ENCODE peak calls at places on chromosome 7, in six cellular contexts. U, N, Z, Y, K and H are unnamed samples.

GRCh38 chr7:33393770-33394169 is 264.4 kb downstream of the BBS9 start:
- DNase-seq in U (no peak), N (no peak), Z (no peak), Y (no peak), K (no peak), H (no peak)

GRCh38 chr7:117548035-117548434 is 68.2 kb downstream of the CFTR start:
- DNase-seq in U (no peak), N (no peak), Z (no peak), Y (no peak), K (no peak), H (no peak)

GRCh38 chr7:154794147-154794780 is 208.7 kb downstream of the PAXIP1 start:
- DNase-seq in U (peak; percentile 48), N (no peak), Z (peak; percentile 36), Y (no peak), K (peak; percentile 90), H (peak; percentile 87)

GRCh38 chr7:143172354-143172753 is 10.9 kb upstream of the TAS2R39 start:
- DNase-seq in U (no peak), N (no peak), Z (no peak), Y (no peak), K (no peak), H (no peak)

GRCh38 chr7:141097430-141097829 is 23.6 kb downstream of the TMEM178B start:
- DNase-seq in U (peak; percentile 53), N (peak; percentile 5), Z (peak; percentile 56), Y (no peak), K (no peak), H (no peak)

GRCh38 chr7:124992881-124993562 is 63.4 kb upstream of the POT1 start:
- DNase-seq in U (peak; percentile 93), N (peak; percentile 92), Z (no peak), Y (peak; percentile 90), K (no peak), H (no peak)

GRCh38 chr7:144668503-144668902 is 167.3 kb downstream of the TPK1 start:
- DNase-seq in U (no peak), N (no peak), Z (no peak), Y (no peak), K (no peak), H (no peak)

GRCh38 chr7:102004229-102004628 is 186.8 kb downstream of the CUX1 start:
- DNase-seq in U (no peak), N (peak; percentile 19), Z (no peak), Y (no peak), K (no peak), H (no peak)

GRCh38 chr7:25976630-25977029 is 175.4 kb upstream of the NFE2L3 start:
- DNase-seq in U (no peak), N (no peak), Z (no peak), Y (no peak), K (no peak), H (no peak)

GRCh38 chr7:386385-386784 is 96.4 kb downstream of the FOXL3 start:
- DNase-seq in U (no peak), N (no peak), Z (no peak), Y (no peak), K (no peak), H (no peak)

GRCh38 chr7:25858562-25859411 is 293.2 kb upstream of the NFE2L3 start:
- DNase-seq in U (no peak), N (no peak), Z (no peak), Y (peak; percentile 86), K (peak; percentile 72), H (peak; percentile 52)

GRCh38 chr7:1368682-1369571 is 90.3 kb downstream of the MICALL2 start:
- DNase-seq in U (peak; percentile 20), N (no peak), Z (peak; percentile 80), Y (no peak), K (peak; percentile 99), H (peak; percentile 95)

GRCh38 chr7:130965515-130965914 is 231.5 kb upstream of the KLF14 start:
- DNase-seq in U (no peak), N (no peak), Z (no peak), Y (no peak), K (no peak), H (no peak)

GRCh38 chr7:44156453-44157010 is 15.4 kb upstream of the MYL7 start:
- DNase-seq in U (no peak), N (no peak), Z (no peak), Y (no peak), K (no peak), H (no peak)

GRCh38 chr7:113561446-113561845 is 357.4 kb downstream of the PPP1R3A start:
- DNase-seq in U (peak; percentile 59), N (peak; percentile 21), Z (no peak), Y (no peak), K (no peak), H (no peak)

GRCh38 chr7:16298221-16298620 is 123.1 kb downstream of the CRPPA start:
- DNase-seq in U (no peak), N (no peak), Z (no peak), Y (no peak), K (no peak), H (no peak)

GRCh38 chr7:1930381-1931065 is 260.4 kb downstream of the ELFN1 start:
- DNase-seq in U (no peak), N (no peak), Z (no peak), Y (no peak), K (no peak), H (no peak)

GRCh38 chr7:142542938-142543337 is 206.3 kb upstream of the PRSS1 start:
- DNase-seq in U (no peak), N (peak; percentile 81), Z (no peak), Y (peak; percentile 57), K (no peak), H (no peak)

GRCh38 chr7:4699897-4700296 is 17.8 kb downstream of the FOXK1 start:
- DNase-seq in U (no peak), N (no peak), Z (no peak), Y (no peak), K (no peak), H (no peak)

GRCh38 chr7:69412331-69413146 is 185.7 kb upstream of the AUTS2 start:
- DNase-seq in U (peak; percentile 94), N (no peak), Z (no peak), Y (peak; percentile 73), K (no peak), H (no peak)

GRCh38 chr7:33423646-33424020 is 294.3 kb downstream of the BBS9 start:
- DNase-seq in U (peak; percentile 51), N (no peak), Z (no peak), Y (no peak), K (peak; percentile 67), H (no peak)

GRCh38 chr7:43072530-43072929 is 39.9 kb upstream of the HECW1 start:
- DNase-seq in U (peak; percentile 13), N (no peak), Z (no peak), Y (peak; percentile 28), K (no peak), H (no peak)
- H4K91ac ChIP-seq in U (no peak overlapping the region), N (no peak overlapping the region), Z (no peak overlapping the region), Y (no peak overlapping the region), K (no peak overlapping the region), H (no peak overlapping the region)

DNA sequence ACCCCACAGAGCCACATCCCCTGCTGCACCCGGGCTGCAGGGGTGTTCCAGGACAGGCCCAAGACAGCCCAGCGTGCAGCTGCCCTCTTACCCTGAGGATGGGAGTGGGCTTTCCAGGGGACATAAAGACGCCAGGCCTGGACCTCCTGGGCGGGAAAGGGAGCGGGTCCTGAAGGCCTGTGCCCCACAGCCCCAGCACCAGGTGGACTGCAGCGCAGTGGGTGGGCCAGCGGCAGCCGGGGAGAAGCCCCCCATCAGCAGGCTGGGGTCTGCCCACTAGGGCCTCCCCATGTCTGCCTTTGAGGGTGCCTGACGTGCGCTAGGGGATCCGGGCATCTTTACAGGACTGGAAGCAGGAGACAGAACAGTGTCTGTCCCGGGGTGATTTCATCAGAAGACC is 22.6 kb upstream of the ZNF735 start:
- DNase-seq in U (no peak), N (no peak), Z (no peak), Y (no peak), K (no peak), H (no peak)
- H4K91ac ChIP-seq in U (no peak overlapping the region), N (no peak overlapping the region), Z (no peak overlapping the region), Y (no peak overlapping the region), K (no peak overlapping the region), H (no peak overlapping the region)

DNA sequence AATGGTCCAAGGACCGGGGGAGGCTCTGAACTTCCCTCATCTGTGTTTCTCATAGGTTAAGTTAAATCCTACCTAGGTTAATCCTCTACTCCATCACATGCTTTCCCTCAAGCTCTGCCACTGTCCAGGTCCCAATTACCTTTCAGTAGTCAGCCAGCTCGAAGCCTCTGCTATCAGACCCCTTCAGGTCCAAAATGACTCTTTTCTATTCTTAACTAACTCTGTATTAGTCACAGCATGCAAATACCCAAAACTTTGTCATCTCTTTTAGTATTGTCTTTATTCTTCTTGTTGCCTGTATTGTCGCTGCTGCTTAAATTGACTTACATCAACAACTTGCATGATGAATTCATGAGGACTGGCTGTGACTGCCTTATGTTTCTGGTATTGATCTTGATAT is 15.3 kb downstream of the PPP1R17 start:
- DNase-seq in U (no peak), N (no peak), Z (no peak), Y (no peak), K (no peak), H (no peak)
- H4K91ac ChIP-seq in U (no peak overlapping the region), N (no peak overlapping the region), Z (no peak overlapping the region), Y (no peak overlapping the region), K (no peak overlapping the region), H (no peak overlapping the region)

GRCh38 chr7:53518319-53518718 is 482.9 kb downstream of the POM121L12 start:
- DNase-seq in U (no peak), N (no peak), Z (no peak), Y (no peak), K (no peak), H (no peak)

GRCh38 chr7:53520841-53521240 is 485.4 kb downstream of the POM121L12 start:
- DNase-seq in U (peak; percentile 97), N (no peak), Z (no peak), Y (no peak), K (no peak), H (no peak)

DNA sequence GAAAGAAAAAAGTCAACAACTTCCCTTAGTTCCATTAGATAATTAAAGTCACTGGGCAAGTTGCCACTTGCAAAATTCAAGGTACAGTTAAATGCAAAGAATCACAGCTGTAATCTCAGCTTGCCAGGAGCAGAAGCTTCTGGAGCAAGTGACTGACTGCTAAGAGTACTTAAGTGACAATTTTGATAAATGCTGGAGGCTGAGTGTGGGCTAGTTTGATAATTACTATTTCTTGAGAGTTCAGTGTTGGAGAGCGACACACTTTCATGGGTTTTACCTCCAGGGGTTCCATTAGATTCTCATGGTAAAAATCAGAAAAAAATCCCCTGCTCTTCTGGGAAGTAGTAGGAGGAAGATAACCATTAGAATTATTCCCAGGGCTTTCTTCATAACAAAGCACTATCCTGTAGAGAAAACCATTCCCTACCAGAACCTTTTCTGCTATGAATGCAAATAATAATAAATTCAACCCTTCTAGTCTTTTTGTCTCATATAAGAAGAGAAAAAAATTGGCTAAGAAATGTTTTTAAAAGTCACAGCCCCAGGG is 486.3 kb downstream of the POM121L12 start:
- DNase-seq in U (peak; percentile 1), N (no peak), Z (no peak), Y (no peak), K (no peak), H (no peak)
- H4K91ac ChIP-seq in U (no peak overlapping the region), N (no peak overlapping the region), Z (no peak overlapping the region), Y (no peak overlapping the region), K (no peak overlapping the region), H (no peak overlapping the region)

GRCh38 chr7:17339952-17340351 is 41.5 kb downstream of the AHR start:
- DNase-seq in U (no peak), N (no peak), Z (no peak), Y (no peak), K (no peak), H (no peak)
- H4K91ac ChIP-seq in U (no peak overlapping the region), N (no peak overlapping the region), Z (no peak overlapping the region), Y (no peak overlapping the region), K (peak overlapping the region; percentile 62), H (no peak overlapping the region)